ENCODE peak calls at places on chromosomes 12 and 14, in ten cellular contexts. Q, H, E, N, J, M, Y, L, P and V are unnamed samples.

GRCh38 chr12:104712968-104713367 is 245.1 kb downstream of the SLC41A2 start:
- DNase-seq in H (no peak), P (no peak), M (no peak), J (no peak), E (no peak), N (no peak), Q (no peak), L (no peak), Y (no peak), V (no peak)

GRCh38 chr12:112936927-112937326 is 1.3 kb upstream of the OAS3 start:
- DNase-seq in P (no peak), L (no peak), E (no peak), N (no peak), J (no peak), Q (no peak), H (no peak), M (no peak), Y (no peak), V (no peak)

GRCh38 chr12:27652174-27652763 is 44.0 kb upstream of the REP15 start:
- DNase-seq in N (peak; percentile 82), Y (peak; percentile 77), H (peak; percentile 70), Q (no peak), M (peak; percentile 29), E (peak; percentile 47), P (peak; percentile 55), J (peak; percentile 74), L (peak; percentile 48), V (peak; percentile 59)

GRCh38 chr12:65313704-65314317 is 35.3 kb downstream of the MSRB3 start:
- DNase-seq in L (no peak), Y (no peak), J (no peak), M (no peak), P (no peak), Q (no peak), H (peak; percentile 38), E (no peak), N (peak; percentile 49), V (no peak)

GRCh38 chr12:121620328-121620891 is 5.9 kb upstream of the ORAI1 start:
- DNase-seq in E (no peak), P (no peak), H (no peak), N (no peak), Q (no peak), L (no peak), Y (no peak), M (peak; percentile 21), J (no peak), V (no peak)

GRCh38 chr14:101707285-101707842 is 54.1 kb upstream of the PPP2R5C start:
- DNase-seq in H (peak; percentile 77), M (peak; percentile 90), J (peak; percentile 97), Y (peak; percentile 75), N (peak; percentile 71), Q (peak; percentile 84), L (peak; percentile 78), P (peak; percentile 43), E (peak; percentile 57), V (peak; percentile 60)

GRCh38 chr14:105249175-105250007 is 1.1 kb downstream of the BTBD6 start:
- DNase-seq in H (no peak), L (no peak), N (no peak), J (peak; percentile 93), Y (no peak), E (no peak), P (no peak), Q (peak; percentile 61), M (peak; percentile 60), V (no peak)

GRCh38 chr14:68137704-68138619 is 318.4 kb downstream of the RAD51B start:
- DNase-seq in H (peak; percentile 97), Q (no peak), N (peak; percentile 98), E (peak; percentile 91), Y (no peak), L (no peak), M (peak; percentile 74), P (no peak), J (peak; percentile 90), V (no peak)

GRCh38 chr12:100843061-100843460 is 48.5 kb downstream of the ANO4 start:
- DNase-seq in P (no peak), Q (no peak), M (no peak), J (no peak), L (no peak), H (no peak), E (no peak), Y (no peak), N (no peak), V (no peak)

GRCh38 chr14:60482743-60483142 is 3.1 kb downstream of the C14orf39 start:
- DNase-seq in M (no peak), Y (no peak), J (no peak), H (peak; percentile 50), L (no peak), P (no peak), E (no peak), Q (no peak), N (peak; percentile 52), V (no peak)

GRCh38 chr14:101111620-101112290 is 208.2 kb upstream of the RTL1 start:
- DNase-seq in N (no peak), Y (no peak), E (no peak), L (no peak), H (no peak), Q (no peak), P (no peak), M (peak; percentile 60), J (no peak), V (no peak)

GRCh38 chr12:75774309-75775052 is 257.1 kb downstream of the PHLDA1 start:
- DNase-seq in E (no peak), P (no peak), J (no peak), H (no peak), N (no peak), Q (no peak), M (no peak), Y (no peak), L (no peak), V (no peak)

GRCh38 chr12:25135531-25136154 is 59.3 kb downstream of the DNAI7 start:
- DNase-seq in M (no peak), J (no peak), E (peak; percentile 54), Q (no peak), L (no peak), H (no peak), N (no peak), Y (peak; percentile 39), P (no peak), V (no peak)

GRCh38 chr14:96931751-96932150 is 134.6 kb downstream of the VRK1 start:
- DNase-seq in M (no peak), E (no peak), J (no peak), Q (no peak), L (no peak), P (no peak), H (no peak), Y (no peak), N (no peak), V (no peak)

GRCh38 chr12:57558864-57559263 is 9.0 kb downstream of the KIF5A start:
- DNase-seq in L (no peak), Y (no peak), M (no peak), Q (no peak), J (no peak), E (no peak), H (no peak), P (no peak), N (no peak), V (no peak)

GRCh38 chr12:2364566-2365165 is 311.9 kb downstream of the CACNA1C start:
- DNase-seq in Q (no peak), L (no peak), N (no peak), P (no peak), H (no peak), Y (no peak), J (no peak), E (no peak), M (no peak), V (no peak)

GRCh38 chr12:52645120-52645761 is 6.8 kb downstream of the KRT2 start:
- DNase-seq in P (no peak), H (no peak), Q (peak; percentile 60), J (no peak), N (no peak), L (no peak), M (no peak), Y (no peak), E (no peak), V (no peak)

GRCh38 chr12:24851816-24852337 is 97.0 kb downstream of the BCAT1 start:
- DNase-seq in M (no peak), P (no peak), Q (no peak), N (no peak), H (no peak), J (no peak), Y (no peak), L (no peak), E (no peak), V (no peak)

GRCh38 chr14:22852940-22853767 is 16.8 kb downstream of the MMP14 start:
- DNase-seq in L (peak; percentile 87), J (peak; percentile 80), H (peak; percentile 79), N (peak; percentile 87), Y (peak; percentile 76), E (peak; percentile 89), Q (peak; percentile 100), P (peak; percentile 93), M (peak; percentile 94), V (peak; percentile 72)

GRCh38 chr12:21828111-21828775 is 53.7 kb upstream of the KCNJ8 start:
- DNase-seq in Q (no peak), L (no peak), P (no peak), M (no peak), J (no peak), N (peak; percentile 12), E (no peak), Y (no peak), H (no peak), V (no peak)

GRCh38 chr14:60553855-60554254 is 44.9 kb downstream of the SIX6 start:
- DNase-seq in N (peak; percentile 75), H (no peak), M (no peak), J (no peak), L (no peak), P (no peak), Q (no peak), Y (no peak), E (no peak), V (no peak)

GRCh38 chr14:93073833-93074769 is 41.6 kb downstream of the ITPK1 start:
- DNase-seq in E (no peak), M (no peak), H (peak; percentile 37), J (peak; percentile 86), P (no peak), Q (no peak), L (no peak), Y (no peak), N (no peak), V (no peak)

GRCh38 chr14:69685716-69686115 is 74.3 kb downstream of the SUSD6 start:
- DNase-seq in L (no peak), J (peak; percentile 10), N (peak; percentile 85), H (no peak), Q (no peak), M (no peak), P (peak; percentile 73), E (peak; percentile 94), Y (peak; percentile 91), V (peak; percentile 90)

GRCh38 chr12:112347521-112347920 is 34.7 kb downstream of the HECTD4 start:
- DNase-seq in M (no peak), N (peak; percentile 73), E (no peak), J (peak; percentile 48), Y (no peak), H (no peak), P (no peak), L (peak; percentile 28), Q (no peak), V (no peak)

GRCh38 chr14:45698462-45699134 is 445.6 kb upstream of the MIS18BP1 start:
- DNase-seq in E (peak; percentile 69), Y (peak; percentile 46), N (no peak), J (no peak), M (peak; percentile 16), L (no peak), Q (no peak), P (no peak), H (peak; percentile 27), V (no peak)

GRCh38 chr14:100408350-100409015 is 85.3 kb downstream of the SLC25A47 start:
- DNase-seq in Y (no peak), E (no peak), J (peak; percentile 94), P (no peak), M (no peak), L (no peak), H (peak; percentile 80), Q (no peak), N (peak; percentile 74), V (no peak)

GRCh38 chr12:68240079-68240478 is 13.3 kb downstream of the IL22 start:
- DNase-seq in Q (no peak), J (peak; percentile 83), Y (no peak), H (peak; percentile 36), L (no peak), P (no peak), E (no peak), N (peak; percentile 57), M (no peak), V (no peak)

GRCh38 chr14:100032749-100033148 is 32.5 kb upstream of the EVL start:
- DNase-seq in L (no peak), J (no peak), Q (no peak), Y (no peak), E (no peak), H (no peak), M (no peak), N (no peak), P (no peak), V (no peak)